ENCODE peak calls at places on chromosomes 13 and 19, in four cellular contexts. J is effector memory CD4-positive, alpha-beta T cell; G is adrenal gland; W is H7. X is an unnamed sample.
A peak's percentile ranks its signal among the peaks of the same experiment; 100 is the strongest.

GRCh38 chr13:45522571-45522970 is 57.8 kb downstream of the COG3 start:
- DNase-seq in W (no peak), G (no peak), J (no peak), X (no peak)

GRCh38 chr19:46107371-46107770 is 17.1 kb downstream of the IGFL3 start:
- DNase-seq in W (no peak), G (no peak), J (no peak), X (no peak)

GRCh38 chr13:108283110-108283509 is 13.6 kb downstream of the TNFSF13B start:
- DNase-seq in W (no peak), J (no peak), G (no peak), X (no peak)

GRCh38 chr13:39866722-39867121 is 211.3 kb downstream of the COG6 start:
- DNase-seq in J (no peak), W (no peak), G (no peak), X (no peak)

GRCh38 chr19:55173717-55174409 is 6.2 kb downstream of the SYT5 start:
- DNase-seq in J (no peak), W (peak; percentile 95), G (peak; percentile 57), X (peak; percentile 88)

GRCh38 chr13:33194820-33195692 is 90.5 kb downstream of the STARD13 start:
- DNase-seq in W (no peak), J (no peak), G (peak; percentile 27), X (peak; percentile 79)

GRCh38 chr19:51460164-51460992 is 2.1 kb upstream of the SIGLEC8 start:
- DNase-seq in J (no peak), G (no peak), W (peak; percentile 64), X (peak; percentile 18)

GRCh38 chr19:34474233-34474989 is 7.1 kb upstream of the WTIP start:
- DNase-seq in G (no peak), W (no peak), J (no peak), X (no peak)

GRCh38 chr13:42102961-42103688 is 54.7 kb downstream of the DGKH start:
- DNase-seq in W (no peak), G (no peak), J (no peak), X (no peak)

GRCh38 chr13:98761126-98761978 is 8.9 kb upstream of the SLC15A1 start:
- DNase-seq in J (no peak), G (peak; percentile 27), W (no peak), X (no peak)

GRCh38 chr19:36997152-36997842 is 80.9 kb upstream of the ZNF420 start:
- DNase-seq in J (no peak), W (no peak), G (no peak), X (no peak)

GRCh38 chr13:75372923-75373841 is 108.8 kb downstream of the TBC1D4 start:
- DNase-seq in J (no peak), G (peak; percentile 73), W (no peak), X (no peak)
- H3K4me3 ChIP-seq in J (no peak overlapping the region), G (peak overlapping the region; percentile 0), W (no peak overlapping the region), X (no peak overlapping the region)

DNA sequence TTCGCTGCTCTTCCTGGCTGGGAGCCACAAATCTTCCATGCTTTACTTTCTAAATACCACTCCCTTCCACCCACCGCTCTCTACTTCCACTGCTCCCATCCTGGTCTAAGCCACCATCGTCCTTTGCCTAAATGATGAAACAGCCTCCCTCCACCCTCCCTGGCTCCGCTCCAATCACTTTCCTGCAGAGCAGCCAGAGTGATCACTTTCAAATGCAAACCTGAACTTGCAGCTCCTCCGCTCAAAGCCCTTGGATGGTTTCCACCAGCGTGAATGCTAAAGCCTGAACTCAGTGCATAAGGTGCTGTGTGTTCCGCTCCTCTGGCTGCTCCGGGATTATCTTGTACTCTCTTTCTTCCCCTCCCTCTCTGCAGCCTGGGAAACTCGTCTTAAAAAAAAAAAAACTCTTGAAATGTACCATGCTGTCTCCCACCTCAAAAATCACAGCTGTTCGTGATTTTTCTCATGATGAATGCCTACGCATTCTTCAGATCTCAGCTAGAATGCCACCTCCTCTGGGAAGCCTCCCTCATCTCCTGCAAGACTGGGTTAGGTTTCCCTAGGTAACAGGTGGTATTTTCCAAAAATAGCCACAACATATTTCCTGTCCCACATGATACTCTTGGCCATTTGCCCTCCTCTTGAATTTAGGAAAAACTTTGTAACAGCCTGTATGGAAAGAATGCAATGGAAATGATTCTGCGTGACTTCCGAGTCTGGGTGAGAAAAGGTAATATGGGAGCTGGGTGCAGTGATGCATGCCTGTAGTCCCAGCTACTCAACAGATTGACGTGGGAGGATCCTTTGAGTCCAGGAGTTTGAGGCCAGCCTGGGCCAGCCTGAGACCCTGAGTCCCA is 3.7 kb upstream of the SIN3B start:
- DNase-seq in G (peak; percentile 76), J (no peak), W (peak; percentile 80), X (peak; percentile 36)
- H3K4me3 ChIP-seq in G (peak overlapping the region; percentile 47), J (no peak overlapping the region), W (peak overlapping the region; percentile 26), X (peak overlapping the region; percentile 58)

GRCh38 chr19:1250374-1251232 is 2.2 kb downstream of the MIDN start:
- DNase-seq in G (peak; percentile 70), J (peak; percentile 50), W (peak; percentile 96), X (peak; percentile 90)

GRCh38 chr19:1251233-1251502 is 2.8 kb downstream of the MIDN start:
- DNase-seq in G (peak; percentile 83), W (peak; percentile 82), J (no peak), X (peak; percentile 79)

GRCh38 chr19:1249298-1249989 is 1.1 kb downstream of the MIDN start:
- DNase-seq in J (peak; percentile 91), W (peak; percentile 99), G (peak; percentile 92), X (peak; percentile 96)

GRCh38 chr19:1248454-1249297 is at the start of gene MIDN:
- DNase-seq in W (peak; percentile 98), G (peak; percentile 90), J (peak; percentile 78), X (peak; percentile 85)

DNA sequence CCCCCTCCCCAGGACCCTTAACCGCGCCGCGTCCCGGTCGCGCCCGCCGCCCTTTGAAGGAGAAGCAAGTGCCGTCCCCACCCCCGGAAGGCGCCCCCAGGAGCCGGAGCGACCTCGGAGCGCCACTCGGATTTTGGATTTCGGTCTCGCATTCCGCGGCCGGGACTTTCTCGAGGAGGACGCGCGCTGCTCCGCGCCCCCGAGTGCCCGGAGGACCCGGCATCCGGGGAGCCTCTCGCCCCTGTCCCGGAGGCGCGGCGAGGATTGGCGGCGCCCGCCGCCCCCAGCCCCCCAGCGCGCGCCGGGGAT is 1.6 kb downstream of the MIDN start:
- DNase-seq in W (peak; percentile 74), J (no peak), G (no peak), X (no peak)
- H3K4me3 ChIP-seq in W (peak overlapping the region; percentile 93), J (peak overlapping the region; percentile 96), G (peak overlapping the region; percentile 92), X (peak overlapping the region; percentile 78)

GRCh38 chr13:22871248-22871647 is 309.5 kb upstream of the SGCG start:
- DNase-seq in J (no peak), W (no peak), G (no peak), X (no peak)
- H3K4me3 ChIP-seq in J (no peak overlapping the region), W (no peak overlapping the region), G (no peak overlapping the region), X (no peak overlapping the region)

GRCh38 chr19:2524840-2525723 is 49.2 kb downstream of the GADD45B start:
- DNase-seq in W (peak; percentile 77), J (no peak), G (peak; percentile 64), X (peak; percentile 45)
- H3K4me3 ChIP-seq in W (no peak overlapping the region), J (no peak overlapping the region), G (no peak overlapping the region), X (peak overlapping the region; percentile 43)

GRCh38 chr13:95698047-95698749 is 21.3 kb downstream of the DNAJC3 start:
- DNase-seq in W (peak; percentile 30), J (no peak), G (no peak), X (no peak)
- H3K4me3 ChIP-seq in W (no peak overlapping the region), J (no peak overlapping the region), G (no peak overlapping the region), X (no peak overlapping the region)

GRCh38 chr19:38034153-38034835 is 127.3 kb downstream of the SIPA1L3 start:
- DNase-seq in W (no peak), J (no peak), G (no peak), X (no peak)
- H3K4me3 ChIP-seq in W (no peak overlapping the region), J (no peak overlapping the region), G (no peak overlapping the region), X (no peak overlapping the region)

X was measured in BE2C.